ENCODE peak calls at places on chromosomes 7 and 10, in seven cellular contexts. One of them, this sample, is unnamed.

GRCh38 chr10:109062371-109062770 is 860.9 kb downstream of the XPNPEP1 start:
- DNase-seq in CD4-positive, alpha-beta memory T cell: no peak
- DNase-seq in aorta: no peak
- DNase-seq in mesenchymal stem cell: peak; percentile 96
- DNase-seq in CD4-positive, CD25-positive, alpha-beta regulatory T cell: no peak
- DNase-seq in endothelial cell of umbilical vein: no peak
- DNase-seq in spleen: no peak
- DNase-seq in this sample: peak; percentile 0

GRCh38 chr10:94630017-94630688 is 53.4 kb upstream of the CYP2C18 start:
- DNase-seq in CD4-positive, alpha-beta memory T cell: no peak
- DNase-seq in CD4-positive, CD25-positive, alpha-beta regulatory T cell: peak; percentile 38
- DNase-seq in spleen: no peak
- DNase-seq in endothelial cell of umbilical vein: peak; percentile 44
- DNase-seq in mesenchymal stem cell: peak; percentile 29
- DNase-seq in aorta: no peak
- DNase-seq in this sample: peak; percentile 48

GRCh38 chr7:77428777-77429231 is 12.7 kb upstream of the GSAP start:
- DNase-seq in CD4-positive, alpha-beta memory T cell: no peak
- DNase-seq in endothelial cell of umbilical vein: no peak
- DNase-seq in aorta: no peak
- DNase-seq in mesenchymal stem cell: peak; percentile 38
- DNase-seq in spleen: no peak
- DNase-seq in CD4-positive, CD25-positive, alpha-beta regulatory T cell: no peak
- DNase-seq in this sample: no peak

GRCh38 chr10:70126700-70127395 is 5.8 kb downstream of the AIFM2 start:
- DNase-seq in mesenchymal stem cell: no peak
- DNase-seq in spleen: peak; percentile 54
- DNase-seq in aorta: peak; percentile 7
- DNase-seq in endothelial cell of umbilical vein: no peak
- DNase-seq in CD4-positive, CD25-positive, alpha-beta regulatory T cell: no peak
- DNase-seq in CD4-positive, alpha-beta memory T cell: no peak
- DNase-seq in this sample: no peak

GRCh38 chr7:107989618-107990373 is 13.2 kb downstream of the LAMB1 start:
- DNase-seq in endothelial cell of umbilical vein: peak; percentile 48
- DNase-seq in CD4-positive, CD25-positive, alpha-beta regulatory T cell: no peak
- DNase-seq in mesenchymal stem cell: peak; percentile 75
- DNase-seq in aorta: peak; percentile 72
- DNase-seq in CD4-positive, alpha-beta memory T cell: no peak
- DNase-seq in spleen: no peak
- DNase-seq in this sample: no peak

GRCh38 chr7:142957723-142958122 is 4.4 kb downstream of the KEL start:
- DNase-seq in endothelial cell of umbilical vein: no peak
- DNase-seq in spleen: no peak
- DNase-seq in mesenchymal stem cell: no peak
- DNase-seq in CD4-positive, alpha-beta memory T cell: no peak
- DNase-seq in aorta: no peak
- DNase-seq in CD4-positive, CD25-positive, alpha-beta regulatory T cell: no peak
- DNase-seq in this sample: no peak

GRCh38 chr10:29257106-29257783 is 31.6 kb upstream of the LYZL1 start:
- DNase-seq in aorta: peak; percentile 73
- DNase-seq in endothelial cell of umbilical vein: no peak
- DNase-seq in mesenchymal stem cell: peak; percentile 99
- DNase-seq in CD4-positive, CD25-positive, alpha-beta regulatory T cell: no peak
- DNase-seq in CD4-positive, alpha-beta memory T cell: no peak
- DNase-seq in spleen: no peak
- DNase-seq in this sample: no peak

GRCh38 chr10:129305046-129305445 is 162.0 kb upstream of the MGMT start:
- DNase-seq in CD4-positive, CD25-positive, alpha-beta regulatory T cell: peak; percentile 4
- DNase-seq in mesenchymal stem cell: peak; percentile 70
- DNase-seq in aorta: no peak
- DNase-seq in CD4-positive, alpha-beta memory T cell: no peak
- DNase-seq in spleen: no peak
- DNase-seq in endothelial cell of umbilical vein: peak; percentile 73
- DNase-seq in this sample: no peak

GRCh38 chr10:133159950-133160812 is at the start of gene KNDC1:
- DNase-seq in aorta: no peak
- DNase-seq in CD4-positive, CD25-positive, alpha-beta regulatory T cell: no peak
- DNase-seq in spleen: peak; percentile 74
- DNase-seq in mesenchymal stem cell: no peak
- DNase-seq in CD4-positive, alpha-beta memory T cell: peak; percentile 54
- DNase-seq in endothelial cell of umbilical vein: no peak
- DNase-seq in this sample: no peak

GRCh38 chr10:8211631-8212030 is 157.1 kb downstream of the GATA3 start:
- DNase-seq in aorta: no peak
- DNase-seq in CD4-positive, CD25-positive, alpha-beta regulatory T cell: no peak
- DNase-seq in endothelial cell of umbilical vein: no peak
- DNase-seq in spleen: no peak
- DNase-seq in mesenchymal stem cell: no peak
- DNase-seq in CD4-positive, alpha-beta memory T cell: no peak
- DNase-seq in this sample: no peak

GRCh38 chr7:27992092-27992491 is 188.5 kb downstream of the JAZF1 start:
- DNase-seq in CD4-positive, alpha-beta memory T cell: no peak
- DNase-seq in spleen: no peak
- DNase-seq in endothelial cell of umbilical vein: no peak
- DNase-seq in aorta: no peak
- DNase-seq in mesenchymal stem cell: no peak
- DNase-seq in CD4-positive, CD25-positive, alpha-beta regulatory T cell: no peak
- DNase-seq in this sample: no peak

GRCh38 chr7:135770139-135770710 is 21.6 kb upstream of the FAM180A start:
- DNase-seq in spleen: no peak
- DNase-seq in CD4-positive, alpha-beta memory T cell: no peak
- DNase-seq in aorta: no peak
- DNase-seq in mesenchymal stem cell: peak; percentile 81
- DNase-seq in endothelial cell of umbilical vein: no peak
- DNase-seq in CD4-positive, CD25-positive, alpha-beta regulatory T cell: no peak
- DNase-seq in this sample: no peak

GRCh38 chr10:65571011-65571570 is 1354.7 kb upstream of the LRRTM3 start:
- DNase-seq in CD4-positive, alpha-beta memory T cell: no peak
- DNase-seq in mesenchymal stem cell: peak; percentile 9
- DNase-seq in endothelial cell of umbilical vein: peak; percentile 6
- DNase-seq in aorta: no peak
- DNase-seq in CD4-positive, CD25-positive, alpha-beta regulatory T cell: no peak
- DNase-seq in spleen: no peak
- DNase-seq in this sample: no peak

GRCh38 chr10:121418126-121418777 is 180.0 kb downstream of the FGFR2 start:
- DNase-seq in endothelial cell of umbilical vein: no peak
- DNase-seq in CD4-positive, CD25-positive, alpha-beta regulatory T cell: no peak
- DNase-seq in mesenchymal stem cell: no peak
- DNase-seq in spleen: no peak
- DNase-seq in CD4-positive, alpha-beta memory T cell: no peak
- DNase-seq in aorta: no peak
- DNase-seq in this sample: no peak

GRCh38 chr7:12921751-12922345 is 234.4 kb downstream of the ARL4A start:
- DNase-seq in spleen: no peak
- DNase-seq in mesenchymal stem cell: no peak
- DNase-seq in CD4-positive, CD25-positive, alpha-beta regulatory T cell: no peak
- DNase-seq in aorta: no peak
- DNase-seq in CD4-positive, alpha-beta memory T cell: no peak
- DNase-seq in endothelial cell of umbilical vein: peak; percentile 55
- DNase-seq in this sample: no peak

GRCh38 chr7:106535234-106536026 is 125.5 kb downstream of the CCDC71L start:
- DNase-seq in aorta: no peak
- DNase-seq in spleen: no peak
- DNase-seq in mesenchymal stem cell: no peak
- DNase-seq in endothelial cell of umbilical vein: no peak
- DNase-seq in CD4-positive, alpha-beta memory T cell: no peak
- DNase-seq in CD4-positive, CD25-positive, alpha-beta regulatory T cell: no peak
- DNase-seq in this sample: no peak

GRCh38 chr10:133009218-133009954 is 67.0 kb upstream of the CFAP46 start:
- DNase-seq in CD4-positive, CD25-positive, alpha-beta regulatory T cell: no peak
- DNase-seq in spleen: peak; percentile 90
- DNase-seq in aorta: peak; percentile 91
- DNase-seq in endothelial cell of umbilical vein: no peak
- DNase-seq in CD4-positive, alpha-beta memory T cell: peak; percentile 17
- DNase-seq in mesenchymal stem cell: no peak
- DNase-seq in this sample: no peak

GRCh38 chr7:106770191-106770590 is 94.9 kb upstream of the PIK3CG start:
- DNase-seq in aorta: no peak
- DNase-seq in spleen: no peak
- DNase-seq in CD4-positive, alpha-beta memory T cell: no peak
- DNase-seq in mesenchymal stem cell: peak; percentile 91
- DNase-seq in CD4-positive, CD25-positive, alpha-beta regulatory T cell: no peak
- DNase-seq in endothelial cell of umbilical vein: peak; percentile 77
- DNase-seq in this sample: no peak

GRCh38 chr7:70347880-70348279 is 749.6 kb downstream of the AUTS2 start:
- DNase-seq in endothelial cell of umbilical vein: no peak
- DNase-seq in spleen: no peak
- DNase-seq in aorta: no peak
- DNase-seq in CD4-positive, CD25-positive, alpha-beta regulatory T cell: no peak
- DNase-seq in mesenchymal stem cell: no peak
- DNase-seq in CD4-positive, alpha-beta memory T cell: no peak
- DNase-seq in this sample: peak; percentile 9

GRCh38 chr10:58028597-58029366 is 238.9 kb downstream of the IPMK start:
- DNase-seq in CD4-positive, CD25-positive, alpha-beta regulatory T cell: no peak
- DNase-seq in endothelial cell of umbilical vein: no peak
- DNase-seq in spleen: no peak
- DNase-seq in aorta: no peak
- DNase-seq in mesenchymal stem cell: peak; percentile 58
- DNase-seq in CD4-positive, alpha-beta memory T cell: no peak
- DNase-seq in this sample: no peak

GRCh38 chr10:64091889-64092288 is 570.7 kb downstream of the REEP3 start:
- DNase-seq in mesenchymal stem cell: peak; percentile 4
- DNase-seq in aorta: no peak
- DNase-seq in spleen: no peak
- DNase-seq in CD4-positive, CD25-positive, alpha-beta regulatory T cell: no peak
- DNase-seq in endothelial cell of umbilical vein: no peak
- DNase-seq in CD4-positive, alpha-beta memory T cell: no peak
- DNase-seq in this sample: no peak

DNA sequence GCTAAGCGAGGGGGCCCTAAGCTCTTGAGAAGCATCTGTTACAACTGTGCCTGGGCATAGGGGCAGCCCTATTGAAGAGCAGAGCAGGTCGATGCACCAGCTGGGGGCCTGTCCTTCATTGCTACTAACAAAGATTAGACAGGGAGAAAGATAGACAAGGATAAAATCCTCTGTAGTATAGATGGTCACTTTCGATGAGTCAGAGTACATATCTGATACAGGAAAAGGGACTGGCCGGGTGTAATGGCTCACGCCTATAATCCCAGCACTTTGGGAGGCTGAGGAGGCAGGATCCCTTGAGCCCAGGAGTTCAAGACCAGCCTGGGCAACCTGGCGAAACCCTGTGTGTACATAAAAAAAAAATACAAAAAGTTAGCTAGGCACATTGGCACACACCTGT is 13.6 kb downstream of the OPTN start:
- DNase-seq in CD4-positive, alpha-beta memory T cell: no peak
- DNase-seq in CD4-positive, CD25-positive, alpha-beta regulatory T cell: no peak
- DNase-seq in endothelial cell of umbilical vein: no peak
- DNase-seq in spleen: no peak
- DNase-seq in aorta: no peak
- DNase-seq in mesenchymal stem cell: no peak
- DNase-seq in this sample: no peak
- H3K36me3 ChIP-seq in CD4-positive, alpha-beta memory T cell: peaks cover 64% of the 10 kb centered on the region
- H3K36me3 ChIP-seq in CD4-positive, CD25-positive, alpha-beta regulatory T cell: peaks cover 83% of the 10 kb centered on the region
- H3K36me3 ChIP-seq in endothelial cell of umbilical vein: peaks cover 18% of the 10 kb centered on the region
- H3K36me3 ChIP-seq in spleen: peaks cover 39% of the 10 kb centered on the region
- H3K36me3 ChIP-seq in aorta: peaks cover 14% of the 10 kb centered on the region
- H3K36me3 ChIP-seq in mesenchymal stem cell: peaks cover 85% of the 10 kb centered on the region
- H3K36me3 ChIP-seq in this sample: no peaks in the 10 kb centered on the region

GRCh38 chr10:13699216-13699615 is 112.5 kb downstream of the PRPF18 start:
- DNase-seq in aorta: no peak
- DNase-seq in spleen: peak; percentile 41
- DNase-seq in CD4-positive, CD25-positive, alpha-beta regulatory T cell: no peak
- DNase-seq in endothelial cell of umbilical vein: no peak
- DNase-seq in mesenchymal stem cell: no peak
- DNase-seq in CD4-positive, alpha-beta memory T cell: no peak
- DNase-seq in this sample: no peak

GRCh38 chr10:13703997-13704536 is 117.3 kb downstream of the PRPF18 start:
- DNase-seq in aorta: no peak
- DNase-seq in mesenchymal stem cell: no peak
- DNase-seq in spleen: no peak
- DNase-seq in CD4-positive, alpha-beta memory T cell: no peak
- DNase-seq in endothelial cell of umbilical vein: no peak
- DNase-seq in CD4-positive, CD25-positive, alpha-beta regulatory T cell: no peak
- DNase-seq in this sample: no peak

GRCh38 chr10:13703101-13703818 is 116.5 kb downstream of the PRPF18 start:
- DNase-seq in mesenchymal stem cell: no peak
- DNase-seq in aorta: no peak
- DNase-seq in endothelial cell of umbilical vein: no peak
- DNase-seq in spleen: no peak
- DNase-seq in CD4-positive, alpha-beta memory T cell: no peak
- DNase-seq in CD4-positive, CD25-positive, alpha-beta regulatory T cell: no peak
- DNase-seq in this sample: no peak

GRCh38 chr10:13700461-13701144 is 113.8 kb downstream of the PRPF18 start:
- DNase-seq in spleen: peak; percentile 41
- DNase-seq in endothelial cell of umbilical vein: no peak
- DNase-seq in mesenchymal stem cell: no peak
- DNase-seq in CD4-positive, alpha-beta memory T cell: no peak
- DNase-seq in aorta: no peak
- DNase-seq in CD4-positive, CD25-positive, alpha-beta regulatory T cell: no peak
- DNase-seq in this sample: no peak

GRCh38 chr10:13701157-13701919 is 114.6 kb downstream of the PRPF18 start:
- DNase-seq in mesenchymal stem cell: no peak
- DNase-seq in CD4-positive, alpha-beta memory T cell: no peak
- DNase-seq in CD4-positive, CD25-positive, alpha-beta regulatory T cell: no peak
- DNase-seq in aorta: no peak
- DNase-seq in endothelial cell of umbilical vein: no peak
- DNase-seq in spleen: peak; percentile 56
- DNase-seq in this sample: no peak
- H3K36me3 ChIP-seq in mesenchymal stem cell: peaks cover 75% of the 10 kb centered on the region
- H3K36me3 ChIP-seq in CD4-positive, alpha-beta memory T cell: no peaks in the 10 kb centered on the region
- H3K36me3 ChIP-seq in CD4-positive, CD25-positive, alpha-beta regulatory T cell: no peaks in the 10 kb centered on the region
- H3K36me3 ChIP-seq in aorta: peaks cover 4% of the 10 kb centered on the region
- H3K36me3 ChIP-seq in endothelial cell of umbilical vein: peaks cover 7% of the 10 kb centered on the region
- H3K36me3 ChIP-seq in spleen: no peaks in the 10 kb centered on the region
- H3K36me3 ChIP-seq in this sample: no peaks in the 10 kb centered on the region

GRCh38 chr7:151241755-151242096 is 6.8 kb downstream of the SMARCD3 start:
- DNase-seq in CD4-positive, alpha-beta memory T cell: peak; percentile 5
- DNase-seq in mesenchymal stem cell: no peak
- DNase-seq in endothelial cell of umbilical vein: no peak
- DNase-seq in aorta: no peak
- DNase-seq in CD4-positive, CD25-positive, alpha-beta regulatory T cell: no peak
- DNase-seq in spleen: peak; percentile 71
- DNase-seq in this sample: no peak

GRCh38 chr7:151240536-151240935 is 8.0 kb downstream of the SMARCD3 start:
- DNase-seq in CD4-positive, CD25-positive, alpha-beta regulatory T cell: no peak
- DNase-seq in spleen: peak; percentile 60
- DNase-seq in mesenchymal stem cell: no peak
- DNase-seq in endothelial cell of umbilical vein: no peak
- DNase-seq in aorta: no peak
- DNase-seq in CD4-positive, alpha-beta memory T cell: no peak
- DNase-seq in this sample: no peak

GRCh38 chr7:151239837-151240459 is 7.7 kb downstream of the CHPF2 start:
- DNase-seq in endothelial cell of umbilical vein: no peak
- DNase-seq in aorta: peak; percentile 26
- DNase-seq in CD4-positive, CD25-positive, alpha-beta regulatory T cell: no peak
- DNase-seq in CD4-positive, alpha-beta memory T cell: no peak
- DNase-seq in mesenchymal stem cell: no peak
- DNase-seq in spleen: peak; percentile 49
- DNase-seq in this sample: no peak

GRCh38 chr7:151242181-151243044 is 6.1 kb downstream of the SMARCD3 start:
- DNase-seq in mesenchymal stem cell: no peak
- DNase-seq in aorta: peak; percentile 16
- DNase-seq in spleen: no peak
- DNase-seq in endothelial cell of umbilical vein: no peak
- DNase-seq in CD4-positive, alpha-beta memory T cell: peak; percentile 27
- DNase-seq in CD4-positive, CD25-positive, alpha-beta regulatory T cell: no peak
- DNase-seq in this sample: no peak

GRCh38 chr7:151240942-151241754 is 7.3 kb downstream of the SMARCD3 start:
- DNase-seq in spleen: peak; percentile 65
- DNase-seq in endothelial cell of umbilical vein: no peak
- DNase-seq in CD4-positive, CD25-positive, alpha-beta regulatory T cell: no peak
- DNase-seq in mesenchymal stem cell: no peak
- DNase-seq in CD4-positive, alpha-beta memory T cell: no peak
- DNase-seq in aorta: no peak
- DNase-seq in this sample: no peak
- H3K36me3 ChIP-seq in spleen: peaks cover 37% of the 10 kb centered on the region
- H3K36me3 ChIP-seq in endothelial cell of umbilical vein: no peaks in the 10 kb centered on the region
- H3K36me3 ChIP-seq in CD4-positive, CD25-positive, alpha-beta regulatory T cell: peaks cover 14% of the 10 kb centered on the region
- H3K36me3 ChIP-seq in mesenchymal stem cell: peaks cover 61% of the 10 kb centered on the region
- H3K36me3 ChIP-seq in CD4-positive, alpha-beta memory T cell: peaks cover 17% of the 10 kb centered on the region
- H3K36me3 ChIP-seq in aorta: peaks cover 8% of the 10 kb centered on the region
- H3K36me3 ChIP-seq in this sample: peaks cover 12% of the 10 kb centered on the region

GRCh38 chr7:2371329-2371728 is 16.7 kb downstream of the EIF3B start:
- DNase-seq in endothelial cell of umbilical vein: no peak
- DNase-seq in aorta: peak; percentile 25
- DNase-seq in mesenchymal stem cell: no peak
- DNase-seq in CD4-positive, alpha-beta memory T cell: no peak
- DNase-seq in spleen: no peak
- DNase-seq in CD4-positive, CD25-positive, alpha-beta regulatory T cell: no peak
- DNase-seq in this sample: no peak
- H3K36me3 ChIP-seq in endothelial cell of umbilical vein: peaks cover 33% of the 10 kb centered on the region
- H3K36me3 ChIP-seq in aorta: peaks cover 19% of the 10 kb centered on the region
- H3K36me3 ChIP-seq in mesenchymal stem cell: peaks cover 98% of the 10 kb centered on the region
- H3K36me3 ChIP-seq in CD4-positive, alpha-beta memory T cell: peaks cover 89% of the 10 kb centered on the region
- H3K36me3 ChIP-seq in spleen: peaks cover 100% of the 10 kb centered on the region
- H3K36me3 ChIP-seq in CD4-positive, CD25-positive, alpha-beta regulatory T cell: peaks cover 91% of the 10 kb centered on the region
- H3K36me3 ChIP-seq in this sample: peaks cover 98% of the 10 kb centered on the region